ENCODE peak calls at places on chromosomes 3 and 15, in six cellular contexts. S, A, X, W, L and K are unnamed samples.

GRCh38 chr3:29887450-29887849 is 606.6 kb downstream of the RBMS3 start:
- DNase-seq in S (no peak), A (no peak), X (no peak), W (no peak), L (no peak), K (no peak)

GRCh38 chr15:91886878-91887277 is 33.4 kb downstream of the SLCO3A1 start:
- DNase-seq in S (no peak), A (no peak), X (no peak), W (no peak), L (no peak), K (no peak)

GRCh38 chr15:39399600-39399999 is 181.3 kb upstream of the THBS1 start:
- DNase-seq in S (no peak), A (no peak), X (no peak), W (no peak), L (no peak), K (no peak)

GRCh38 chr15:39281094-39281493 is 299.8 kb upstream of the THBS1 start:
- DNase-seq in S (peak; percentile 89), A (no peak), X (no peak), W (no peak), L (no peak), K (no peak)

GRCh38 chr15:58870451-58870850 is 63.0 kb downstream of the SLTM start:
- DNase-seq in S (no peak), A (no peak), X (no peak), W (no peak), L (no peak), K (no peak)

GRCh38 chr3:49454457-49454856 is 15.6 kb upstream of the DAG1 start:
- DNase-seq in S (no peak), A (no peak), X (no peak), W (peak; percentile 72), L (peak; percentile 65), K (no peak)

GRCh38 chr3:57974796-57975388 is 33.3 kb upstream of the FLNB start:
- DNase-seq in S (peak; percentile 97), A (no peak), X (no peak), W (peak; percentile 79), L (no peak), K (peak; percentile 65)

GRCh38 chr3:85377115-85377514 is 418.3 kb downstream of the CADM2 start:
- DNase-seq in S (no peak), A (no peak), X (no peak), W (no peak), L (no peak), K (no peak)

GRCh38 chr3:123286308-123287023 is 84.7 kb downstream of the SEC22A start:
- DNase-seq in S (peak; percentile 62), A (no peak), X (no peak), W (peak; percentile 82), L (peak; percentile 44), K (no peak)

GRCh38 chr15:82910721-82911120 is 41.8 kb downstream of the HOMER2 start:
- DNase-seq in S (no peak), A (no peak), X (no peak), W (no peak), L (no peak), K (no peak)

GRCh38 chr15:74954515-74954914 is 2.1 kb downstream of the RPP25 start:
- DNase-seq in S (peak; percentile 89), A (no peak), X (no peak), W (peak; percentile 86), L (no peak), K (no peak)

GRCh38 chr15:68801572-68802148 is 19.0 kb downstream of the ANP32A start:
- DNase-seq in S (no peak), A (no peak), X (no peak), W (no peak), L (no peak), K (no peak)

GRCh38 chr15:59313703-59314332 is 58.9 kb downstream of the MYO1E start:
- DNase-seq in S (no peak), A (peak; percentile 89), X (peak; percentile 92), W (peak; percentile 73), L (peak; percentile 88), K (no peak)

GRCh38 chr15:59159210-59159609 is 47.4 kb upstream of the LDHAL6B start:
- DNase-seq in S (no peak), A (no peak), X (no peak), W (no peak), L (no peak), K (no peak)

GRCh38 chr15:46331546-46331945 is 696.7 kb downstream of the SQOR start:
- DNase-seq in S (no peak), A (no peak), X (no peak), W (no peak), L (no peak), K (no peak)

GRCh38 chr15:38721549-38721948 is 156.9 kb upstream of the RASGRP1 start:
- DNase-seq in S (no peak), A (no peak), X (no peak), W (no peak), L (no peak), K (no peak)

GRCh38 chr3:123031051-123031450 is 3.5 kb upstream of the SEMA5B start:
- DNase-seq in S (no peak), A (no peak), X (no peak), W (no peak), L (no peak), K (no peak)

GRCh38 chr3:14288168-14288788 is 109.7 kb downstream of the LSM3 start:
- DNase-seq in S (no peak), A (no peak), X (no peak), W (no peak), L (no peak), K (no peak)

GRCh38 chr3:152650177-152650576 is 184.8 kb upstream of the P2RY1 start:
- DNase-seq in S (no peak), A (no peak), X (no peak), W (no peak), L (no peak), K (no peak)

GRCh38 chr15:55627730-55628368 is 39.7 kb upstream of the PYGO1 start:
- DNase-seq in S (peak; percentile 91), A (no peak), X (no peak), W (peak; percentile 80), L (peak; percentile 65), K (peak; percentile 52)

GRCh38 chr3:140170612-140171011 is 235.6 kb downstream of the CLSTN2 start:
- DNase-seq in S (no peak), A (no peak), X (no peak), W (no peak), L (no peak), K (no peak)

GRCh38 chr3:50221051-50221412 is 15.0 kb upstream of the GNAI2 start:
- DNase-seq in S (no peak), A (no peak), X (no peak), W (no peak), L (no peak), K (no peak)

GRCh38 chr3:150222190-150222548 is 185.9 kb upstream of the TSC22D2 start:
- DNase-seq in S (no peak), A (no peak), X (no peak), W (no peak), L (no peak), K (no peak)
- TF ChIP-seq CTCF in S (no peak), A (no peak), X (no peak), W (no peak), L (no peak), K (no peak)

GRCh38 chr3:34264650-34265049 is 466.2 kb downstream of the PDCD6IP start:
- DNase-seq in S (no peak), A (no peak), X (no peak), W (no peak), L (no peak), K (no peak)

GRCh38 chr3:34258271-34259015 is 460.0 kb downstream of the PDCD6IP start:
- DNase-seq in S (peak; percentile 22), A (no peak), X (no peak), W (no peak), L (no peak), K (no peak)

GRCh38 chr3:34263014-34263714 is 464.7 kb downstream of the PDCD6IP start:
- DNase-seq in S (no peak), A (no peak), X (no peak), W (no peak), L (no peak), K (no peak)

GRCh38 chr3:34260266-34260990 is 462.0 kb downstream of the PDCD6IP start:
- DNase-seq in S (peak; percentile 69), A (peak; percentile 72), X (no peak), W (peak; percentile 79), L (no peak), K (no peak)

DNA sequence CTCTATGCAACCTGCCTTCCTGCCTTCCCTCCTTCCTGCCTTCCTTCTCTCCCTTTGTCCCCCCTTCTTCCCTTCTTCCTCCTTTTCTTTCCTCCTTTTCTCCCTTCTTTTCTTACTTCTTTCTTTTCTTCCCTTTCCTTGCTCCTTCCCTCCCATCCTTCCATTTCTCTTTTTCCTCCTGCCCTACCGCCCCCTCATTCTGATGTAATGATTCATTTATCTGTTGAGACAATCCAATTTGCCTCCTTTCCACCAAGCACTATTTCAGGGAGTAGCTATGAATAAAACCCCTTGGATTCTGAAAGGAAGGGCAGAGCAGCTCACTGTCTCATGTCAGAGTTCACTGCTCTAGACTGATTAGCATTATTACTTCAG is 462.5 kb downstream of the PDCD6IP start:
- DNase-seq in S (peak; percentile 19), A (no peak), X (no peak), W (no peak), L (no peak), K (no peak)
- TF ChIP-seq CTCF in S (no peak), A (no peak), X (no peak), W (no peak), L (peak; percentile 0), K (no peak)

GRCh38 chr3:185519021-185519420 is 20.2 kb upstream of the TMEM41A start:
- DNase-seq in S (no peak), A (no peak), X (no peak), W (no peak), L (no peak), K (no peak)
- TF ChIP-seq CTCF in S (no peak), A (no peak), X (no peak), W (no peak), L (no peak), K (no peak)

GRCh38 chr3:43223670-43224364 is 62.5 kb upstream of the SNRK start:
- DNase-seq in S (no peak), A (no peak), X (no peak), W (no peak), L (no peak), K (no peak)
- TF ChIP-seq CTCF in S (peak; percentile 37), A (peak; percentile 39), X (no peak), W (peak; percentile 28), L (peak; percentile 32), K (peak; percentile 60)

DNA sequence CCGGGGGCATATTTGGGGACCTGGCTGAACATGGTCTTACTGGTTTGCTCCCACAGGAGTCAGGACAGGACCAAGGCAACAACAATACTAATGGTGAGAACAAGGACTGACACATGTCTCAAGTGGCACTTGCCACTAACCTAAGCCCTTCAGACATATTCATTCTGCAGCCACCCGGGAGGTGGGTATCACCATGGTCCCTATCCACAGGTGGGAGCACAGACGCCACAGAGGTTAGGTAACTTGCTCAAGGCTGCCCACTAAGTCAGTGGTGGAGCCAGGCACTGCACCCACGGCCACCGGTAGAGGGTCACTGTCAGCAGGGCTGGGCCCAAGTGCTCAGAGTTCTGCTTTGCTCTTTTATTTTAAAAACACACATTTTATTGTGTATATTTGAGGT is 29.8 kb upstream of the SLC41A3 start:
- DNase-seq in S (no peak), A (peak; percentile 38), X (no peak), W (no peak), L (no peak), K (peak; percentile 34)
- TF ChIP-seq CTCF in S (peak; percentile 58), A (peak; percentile 10), X (no peak), W (peak; percentile 17), L (peak; percentile 42), K (no peak)

DNA sequence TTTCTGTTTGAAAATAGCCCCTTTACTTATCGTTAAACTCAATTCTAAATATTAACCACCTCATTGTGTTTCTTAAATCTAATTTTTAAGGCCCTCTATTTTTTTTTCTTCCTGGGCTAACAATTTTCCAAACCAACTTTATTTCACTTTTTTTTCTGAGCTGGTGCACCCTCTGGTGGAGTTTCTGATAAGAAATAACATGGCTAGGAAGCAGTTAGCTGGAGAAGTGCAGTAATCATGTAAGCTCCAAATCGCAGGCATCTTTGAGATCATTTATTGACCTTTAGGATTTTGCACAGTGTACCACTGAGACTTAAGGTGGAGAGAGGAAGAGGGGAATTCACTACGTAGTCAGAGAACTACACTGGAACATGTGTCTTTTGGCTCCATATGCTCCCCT is 6.4 kb downstream of the TMEM207 start:
- DNase-seq in S (peak; percentile 31), A (no peak), X (no peak), W (no peak), L (no peak), K (no peak)
- TF ChIP-seq CTCF in S (peak; percentile 51), A (no peak), X (no peak), W (peak; percentile 46), L (no peak), K (no peak)